ENCODE peak calls at places on chromosome 20, in five cellular contexts. F is cardiac muscle cell; A is activated CD4-positive, alpha-beta T cell treated with anti-CD3 and anti-CD28 coated beads for 4 hours; J is brain microvascular endothelial cell; S is fibroblast of lung. Z is an unnamed sample.
A peak's percentile ranks its signal among the peaks of the same experiment; 100 is the strongest.

GRCh38 chr20:43409041-43409913 is 48.4 kb upstream of the SRSF6 start:
- DNase-seq in A (no peak), J (peak; percentile 36), F (peak; percentile 32), S (peak; percentile 59), Z (peak; percentile 3)

GRCh38 chr20:34530342-34530741 is 14.1 kb downstream of the DYNLRB1 start:
- DNase-seq in S (no peak), F (no peak), J (no peak), A (no peak), Z (no peak)

GRCh38 chr20:53925651-53926401 is 144.6 kb downstream of the BCAS1 start:
- DNase-seq in J (no peak), F (no peak), S (no peak), A (no peak), Z (no peak)

GRCh38 chr20:25697132-25697446 is 436 bp upstream of the ZNF337 start:
- DNase-seq in J (no peak), F (no peak), S (no peak), A (no peak), Z (no peak)

GRCh38 chr20:40233401-40233800 is 455.6 kb downstream of the MAFB start:
- DNase-seq in J (no peak), A (no peak), S (no peak), F (no peak), Z (no peak)

GRCh38 chr20:32621071-32621913 is 36.2 kb upstream of the NOL4L start:
- DNase-seq in A (no peak), F (no peak), S (no peak), J (no peak), Z (no peak)

GRCh38 chr20:57943291-57943690 is 233.5 kb upstream of the PMEPA1 start:
- DNase-seq in J (no peak), S (no peak), A (no peak), F (no peak), Z (no peak)

GRCh38 chr20:47784599-47785320 is 521 bp downstream of the SULF2 start:
- DNase-seq in J (no peak), S (peak; percentile 28), F (peak; percentile 35), A (no peak), Z (no peak)

GRCh38 chr20:42963796-42964195 is 225.9 kb downstream of the PTPRT start:
- DNase-seq in J (no peak), S (no peak), F (no peak), A (no peak), Z (no peak)